ENCODE peak calls at places on chromosome 2, in six cellular contexts. P is astrocyte, M is stomach, Y is fibroblast of lung, R is mammary epithelial cell, T is uterus. G is an unnamed sample. For H3K4me1, the result is how much of the 10 kb centered on the place peaks cover.

GRCh38 chr2:137969418-137969765 is 5.1 kb downstream of the HNMT start:
- DNase-seq in P (peak), R (peak), Y (peak), T (no peak), M (peak), G (peak)

GRCh38 chr2:9221223-9221622 is 14.6 kb downstream of the ASAP2 start:
- DNase-seq in R (no peak), M (no peak), P (no peak), T (peak), Y (no peak), G (no peak)

GRCh38 chr2:240136671-240137292 is 677 bp upstream of the COPS9 start:
- DNase-seq in Y (no peak), R (no peak), M (no peak), T (no peak), P (no peak), G (no peak)

GRCh38 chr2:142290931-142291330 is 160.1 kb upstream of the LRP1B start:
- DNase-seq in T (no peak), Y (peak), R (peak), M (no peak), P (peak), G (peak)

GRCh38 chr2:53353372-53354111 is 414.1 kb upstream of the CHAC2 start:
- DNase-seq in P (no peak), R (peak), T (no peak), M (no peak), Y (peak), G (peak)

GRCh38 chr2:207459990-207460757 is 69.6 kb upstream of the CREB1 start:
- DNase-seq in Y (no peak), T (no peak), R (no peak), P (no peak), M (no peak), G (no peak)

GRCh38 chr2:235847576-235847975 is 320.6 kb downstream of the GBX2 start:
- DNase-seq in M (no peak), T (no peak), R (no peak), Y (no peak), P (no peak), G (no peak)

GRCh38 chr2:160076935-160077334 is 14.5 kb upstream of the PLA2R1 start:
- DNase-seq in P (no peak), M (no peak), R (no peak), T (no peak), Y (no peak), G (no peak)

GRCh38 chr2:192749606-192750200 is 555.0 kb upstream of the TMEFF2 start:
- DNase-seq in T (no peak), M (no peak), Y (peak), R (peak), P (no peak), G (peak)

GRCh38 chr2:7984693-7985353 is 697.0 kb upstream of the ID2 start:
- DNase-seq in R (no peak), M (no peak), Y (no peak), T (no peak), P (no peak), G (no peak)

GRCh38 chr2:151730242-151730975 is 3.9 kb downstream of the NEB start:
- DNase-seq in Y (peak), T (no peak), R (peak), M (no peak), P (peak), G (peak)

GRCh38 chr2:37809525-37809924 is 115.6 kb upstream of the RMDN2 start:
- DNase-seq in R (peak), M (peak), Y (peak), T (peak), P (no peak), G (peak)

GRCh38 chr2:119860924-119861323 is 101.2 kb downstream of the PTPN4 start:
- DNase-seq in T (no peak), R (no peak), M (no peak), P (no peak), Y (no peak), G (no peak)

GRCh38 chr2:158239271-158239670 is 137.6 kb downstream of the UPP2 start:
- DNase-seq in T (no peak), R (peak), P (no peak), Y (no peak), M (no peak), G (peak)

GRCh38 chr2:32678825-32679224 is 51.0 kb downstream of the TTC27 start:
- DNase-seq in Y (peak), P (peak), M (no peak), T (no peak), R (no peak), G (no peak)

GRCh38 chr2:158923180-158923594 is 45.3 kb upstream of the TANC1 start:
- DNase-seq in P (no peak), R (peak), Y (peak), M (no peak), T (no peak), G (no peak)

GRCh38 chr2:70746076-70746475 is 21.9 kb downstream of the ADD2 start:
- DNase-seq in R (no peak), Y (peak), M (no peak), T (no peak), P (peak), G (no peak)

GRCh38 chr2:205766765-205767359 is 84.6 kb downstream of the NRP2 start:
- DNase-seq in P (peak), R (peak), Y (peak), T (peak), M (peak), G (no peak)

GRCh38 chr2:70087703-70088507 is 628 bp downstream of the PCBP1 start:
- DNase-seq in T (peak), R (peak), Y (peak), M (peak), P (no peak), G (peak)

GRCh38 chr2:102753563-102754159 is 8.2 kb upstream of the TMEM182 start:
- DNase-seq in T (no peak), P (peak), Y (peak), R (peak), M (peak), G (peak)

GRCh38 chr2:146927080-146927714 is 917.6 kb upstream of the ACVR2A start:
- DNase-seq in R (peak), Y (peak), M (peak), P (peak), T (peak), G (peak)

GRCh38 chr2:215435261-215435808 is 533 bp downstream of the FN1 start:
- DNase-seq in T (peak), P (no peak), R (no peak), M (peak), Y (no peak), G (peak)

GRCh38 chr2:27041708-27042107 is 8.9 kb downstream of the TMEM214 start:
- DNase-seq in P (peak), M (no peak), T (no peak), Y (peak), R (no peak), G (no peak)

GRCh38 chr2:231413456-231413855 is 17.9 kb downstream of the B3GNT7 start:
- DNase-seq in Y (no peak), M (no peak), T (no peak), R (no peak), P (no peak), G (no peak)

GRCh38 chr2:240133401-240133800 is 2.7 kb downstream of the COPS9 start:
- DNase-seq in Y (no peak), T (no peak), R (no peak), P (no peak), M (no peak), G (no peak)

GRCh38 chr2:24432121-24432520 is 58.9 kb upstream of the NCOA1 start:
- DNase-seq in T (no peak), R (no peak), P (no peak), Y (no peak), M (no peak), G (no peak)

GRCh38 chr2:27627963-27628766 is 647 bp downstream of the CCDC121 start:
- DNase-seq in Y (peak), R (peak), T (no peak), P (peak), M (no peak), G (peak)

GRCh38 chr2:241048149-241048948 is 49.9 kb downstream of the SNED1 start:
- DNase-seq in R (no peak), Y (no peak), T (no peak), P (no peak), M (no peak), G (no peak)

GRCh38 chr2:164496881-164497280 is 124.4 kb downstream of the GRB14 start:
- DNase-seq in R (no peak), M (no peak), Y (no peak), T (no peak), P (no peak), G (no peak)

GRCh38 chr2:177529166-177529565 is 136.6 kb downstream of the AGPS start:
- DNase-seq in M (no peak), R (no peak), Y (no peak), T (no peak), P (no peak), G (no peak)

GRCh38 chr2:903223-903900 is 47.3 kb upstream of the SNTG2 start:
- DNase-seq in P (no peak), R (no peak), M (no peak), Y (no peak), T (no peak), G (no peak)

GRCh38 chr2:897091-897490 is 53.6 kb upstream of the SNTG2 start:
- DNase-seq in Y (no peak), T (no peak), M (no peak), P (no peak), R (no peak), G (no peak)

GRCh38 chr2:893311-893710 is 57.3 kb upstream of the SNTG2 start:
- DNase-seq in M (peak), R (no peak), T (no peak), Y (no peak), P (no peak), G (no peak)

GRCh38 chr2:902584-902983 is 48.1 kb upstream of the SNTG2 start:
- DNase-seq in T (no peak), P (no peak), Y (no peak), M (peak), R (no peak), G (no peak)

GRCh38 chr2:898319-898718 is 52.3 kb upstream of the SNTG2 start:
- DNase-seq in P (no peak), R (no peak), Y (no peak), M (no peak), T (no peak), G (no peak)
- TF ChIP-seq CTCF in P (no peak), R (no peak), Y (no peak), M (no peak), T (no peak), G (no peak)

DNA sequence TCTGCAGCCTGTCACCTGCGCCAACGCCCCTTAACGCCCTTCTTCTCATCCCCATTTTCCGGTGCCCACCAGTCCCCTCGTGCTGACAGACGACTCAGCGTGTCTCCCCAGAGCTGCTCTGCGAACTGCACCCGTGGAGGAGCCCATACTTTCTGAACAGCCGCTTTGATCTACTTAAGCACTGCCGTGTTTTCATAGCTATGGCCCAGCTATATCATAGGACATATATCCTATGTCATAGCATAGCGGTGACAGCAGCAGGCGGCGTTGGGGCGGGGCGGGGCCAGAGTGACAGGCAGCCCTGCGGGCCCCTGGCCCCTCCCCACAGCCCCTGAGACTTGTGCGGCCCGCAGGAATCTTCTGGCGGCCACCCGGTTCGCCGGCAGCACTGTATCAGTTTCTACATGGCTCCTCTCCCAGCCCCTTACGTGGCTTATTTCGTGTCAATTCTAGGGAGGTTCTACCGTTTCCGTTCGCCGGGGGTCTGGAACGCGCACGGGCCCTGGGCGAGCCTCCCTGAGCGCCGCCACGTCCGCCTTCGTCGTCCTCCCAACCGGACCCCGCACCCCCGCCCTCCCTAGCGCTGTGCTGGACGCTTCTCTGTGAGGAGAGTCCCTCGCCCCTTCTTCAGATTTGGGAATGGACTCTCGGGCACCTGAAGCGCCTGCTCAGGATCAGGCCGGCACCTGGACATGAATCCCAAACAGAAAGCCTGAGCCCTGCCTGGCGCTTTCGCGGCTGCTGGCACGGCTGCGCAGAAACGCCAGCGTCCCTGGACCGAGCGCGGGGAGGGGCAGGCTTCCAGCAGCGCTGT is 35.4 kb downstream of the PTPN18 start:
- DNase-seq in M (peak), Y (peak), R (peak), T (peak), P (peak), G (peak)
- H3K27ac ChIP-seq in M (peak), Y (peak), R (no peak), T (peak), P (peak), G (no peak)

GRCh38 chr2:100066246-100066645 is 76.1 kb downstream of the AFF3 start:
- DNase-seq in M (no peak), P (no peak), Y (no peak), R (no peak), T (no peak), G (no peak)

GRCh38 chr2:100068395-100068794 is 74.0 kb downstream of the AFF3 start:
- DNase-seq in M (no peak), P (no peak), T (no peak), R (no peak), Y (no peak), G (no peak)

GRCh38 chr2:100067796-100068195 is 74.6 kb downstream of the AFF3 start:
- DNase-seq in M (peak), T (no peak), R (no peak), P (no peak), Y (no peak), G (no peak)

GRCh38 chr2:100065029-100065428 is 77.4 kb downstream of the AFF3 start:
- DNase-seq in Y (no peak), T (no peak), P (no peak), M (no peak), R (no peak), G (no peak)

DNA sequence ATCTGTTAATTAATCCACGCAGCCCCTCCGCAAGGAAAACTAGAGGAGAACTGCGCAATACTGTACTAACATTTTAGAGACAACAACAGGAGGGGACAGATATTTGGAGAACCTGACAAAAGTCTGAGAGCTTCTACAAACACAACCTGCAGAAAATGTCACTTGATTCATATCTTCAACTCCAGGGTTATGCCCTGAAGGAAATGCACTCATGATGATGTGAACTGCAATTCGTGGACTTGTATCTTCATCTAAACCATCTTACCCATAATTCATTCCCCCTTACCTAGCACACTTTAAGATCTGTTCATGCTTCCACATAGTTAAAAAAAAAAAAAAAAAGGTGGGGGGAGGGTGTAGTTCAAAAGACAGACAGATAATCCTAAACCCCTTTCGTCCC is 75.5 kb downstream of the AFF3 start:
- DNase-seq in R (no peak), T (no peak), M (no peak), P (no peak), Y (no peak), G (no peak)
- H3K4me1 ChIP-seq in R (under half), T (under half), M (half or more), P (under half), Y (under half), G (under half)

GRCh38 chr2:96359310-96359709 is 23.7 kb downstream of the NCAPH start:
- DNase-seq in M (no peak), T (no peak), P (no peak), Y (no peak), R (no peak), G (no peak)
- TF ChIP-seq CTCF in M (no peak), T (no peak), P (no peak), Y (no peak), R (peak), G (peak)

G was measured in foreskin keratinocyte.